ENCODE peak calls at places on chromosomes 1 and 21, in ten cellular contexts. B, Q, T, Z, H, G, O, M, C and W are unnamed samples.

GRCh38 chr1:100539836-100540536 is 2.0 kb downstream of the GPR88 start:
- ATAC-seq in Q (peak), G (peak), Z (peak), H (peak), B (peak), T (peak), C (peak), O (peak), M (no peak), W (peak)

GRCh38 chr1:18118078-18118477 is 10.5 kb downstream of the IGSF21 start:
- ATAC-seq in Q (no peak), O (peak), B (peak), C (no peak), G (no peak), T (peak), M (no peak), H (no peak), Z (no peak), W (no peak)

GRCh38 chr1:210541680-210542358 is 213.1 kb downstream of the HHAT start:
- ATAC-seq in Q (no peak), H (peak), B (no peak), O (no peak), M (no peak), C (no peak), T (no peak), G (no peak), Z (no peak), W (no peak)

GRCh38 chr1:152886090-152886489 is 8.0 kb downstream of the SMCP start:
- ATAC-seq in C (no peak), O (no peak), G (no peak), Z (peak), H (no peak), M (no peak), Q (no peak), T (no peak), B (no peak), W (no peak)

GRCh38 chr1:52055066-52055853 is at the start of gene TXNDC12:
- ATAC-seq in H (peak), Q (peak), M (peak), B (peak), T (peak), C (peak), Z (peak), G (peak), O (peak), W (peak)

GRCh38 chr1:199685369-199685768 is 342.1 kb upstream of the NR5A2 start:
- ATAC-seq in H (no peak), T (no peak), O (no peak), Z (no peak), G (no peak), M (peak), Q (peak), B (peak), C (no peak), W (peak)

GRCh38 chr1:15288173-15288926 is 41.3 kb downstream of the FHAD1 start:
- ATAC-seq in M (no peak), T (no peak), O (no peak), H (no peak), B (no peak), Q (no peak), C (no peak), G (no peak), Z (no peak), W (no peak)

GRCh38 chr1:28340221-28340974 is 11.6 kb downstream of the MED18 start:
- ATAC-seq in M (no peak), Q (no peak), C (peak), G (no peak), Z (no peak), O (no peak), H (no peak), B (no peak), T (no peak), W (peak)

GRCh38 chr21:38126677-38127271 is 130.0 kb upstream of the KCNJ15 start:
- ATAC-seq in M (peak), Z (peak), H (peak), O (peak), G (peak), B (peak), Q (peak), T (peak), C (peak), W (peak)

GRCh38 chr1:234321211-234321610 is 52.0 kb upstream of the COA6 start:
- ATAC-seq in O (no peak), M (no peak), G (no peak), T (no peak), Z (no peak), C (no peak), Q (no peak), B (no peak), H (no peak), W (no peak)

GRCh38 chr1:180623579-180624347 is 8.1 kb upstream of the XPR1 start:
- ATAC-seq in H (no peak), C (no peak), Z (no peak), M (no peak), Q (no peak), O (no peak), T (no peak), G (no peak), B (no peak), W (no peak)

GRCh38 chr1:54249798-54250497 is 50.0 kb downstream of the MRPL37 start:
- ATAC-seq in O (peak), G (no peak), C (no peak), Q (no peak), M (peak), T (peak), Z (peak), H (no peak), B (peak), W (no peak)

GRCh38 chr21:45328198-45329087 is 40.7 kb upstream of the POFUT2 start:
- ATAC-seq in B (no peak), Z (no peak), O (no peak), H (no peak), M (peak), T (no peak), Q (no peak), C (no peak), G (no peak), W (no peak)

GRCh38 chr1:36217667-36218066 is 6.6 kb upstream of the THRAP3 start:
- ATAC-seq in M (no peak), Z (no peak), O (peak), Q (peak), H (no peak), C (no peak), G (no peak), B (no peak), T (peak), W (peak)

GRCh38 chr1:190864013-190864610 is 386.4 kb upstream of the BRINP3 start:
- ATAC-seq in M (no peak), Z (no peak), C (no peak), B (no peak), Q (peak), H (no peak), O (no peak), T (no peak), G (no peak), W (peak)

GRCh38 chr1:205317311-205317917 is 4.1 kb downstream of the NUAK2 start:
- ATAC-seq in B (peak), O (peak), Z (no peak), M (peak), G (no peak), H (no peak), T (peak), C (no peak), Q (peak), W (no peak)

GRCh38 chr1:36096500-36097412 is 8.1 kb downstream of the ADPRS start:
- ATAC-seq in O (no peak), H (peak), G (no peak), C (no peak), B (no peak), T (no peak), Q (peak), Z (no peak), M (no peak), W (peak)

GRCh38 chr1:184507604-184508289 is 120.9 kb downstream of the C1orf21 start:
- ATAC-seq in C (no peak), B (peak), Q (no peak), Z (no peak), O (peak), M (no peak), T (no peak), H (no peak), G (no peak), W (no peak)

GRCh38 chr1:245807306-245807705 is 652.5 kb downstream of the KIF26B start:
- ATAC-seq in Z (no peak), Q (no peak), T (no peak), M (peak), H (no peak), G (peak), B (peak), O (no peak), C (no peak), W (no peak)

GRCh38 chr1:234125283-234125682 is 220.8 kb downstream of the SLC35F3 start:
- ATAC-seq in Q (peak), C (no peak), M (no peak), H (peak), B (peak), Z (no peak), T (no peak), G (peak), O (no peak), W (peak)

GRCh38 chr1:213244664-213245091 is 193.6 kb downstream of the RPS6KC1 start:
- ATAC-seq in M (no peak), C (no peak), G (no peak), H (no peak), Q (no peak), Z (no peak), T (no peak), O (no peak), B (peak), W (no peak)

GRCh38 chr21:44086636-44087425 is 20.4 kb upstream of the PWP2 start:
- ATAC-seq in C (no peak), T (no peak), H (no peak), Z (peak), G (no peak), O (peak), B (no peak), M (no peak), Q (no peak), W (peak)

GRCh38 chr1:152047607-152047953 is 10.8 kb upstream of the S100A11 start:
- ATAC-seq in H (peak), B (no peak), Z (peak), C (peak), O (peak), G (no peak), Q (peak), T (peak), M (peak), W (peak)

GRCh38 chr1:21168444-21168843 is 8.3 kb downstream of the EIF4G3 start:
- ATAC-seq in B (no peak), M (no peak), T (no peak), C (no peak), G (no peak), O (no peak), Z (no peak), Q (no peak), H (no peak), W (no peak)

GRCh38 chr1:89035080-89035479 is 12.4 kb upstream of the GBP3 start:
- ATAC-seq in Q (no peak), Z (no peak), H (peak), B (peak), C (peak), G (no peak), M (no peak), T (no peak), O (no peak), W (no peak)

GRCh38 chr1:185787238-185787637 is 53.0 kb downstream of the HMCN1 start:
- ATAC-seq in H (no peak), C (no peak), M (no peak), B (peak), O (no peak), T (no peak), Q (no peak), Z (peak), G (no peak), W (no peak)

GRCh38 chr21:27269646-27270045 is 302.8 kb upstream of the ADAMTS5 start:
- ATAC-seq in O (no peak), Q (peak), M (no peak), B (no peak), C (no peak), Z (no peak), G (no peak), H (no peak), T (peak), W (no peak)

GRCh38 chr1:173113015-173113741 is 62.4 kb upstream of the TNFSF18 start:
- ATAC-seq in M (no peak), Q (peak), G (no peak), H (peak), T (no peak), O (no peak), B (no peak), Z (no peak), C (no peak), W (peak)

GRCh38 chr21:28605138-28605537 is 387.5 kb downstream of the LTN1 start:
- ATAC-seq in Z (no peak), G (peak), T (peak), B (peak), O (no peak), H (peak), M (peak), Q (no peak), C (peak), W (peak)

GRCh38 chr21:45870851-45871615 is 110.5 kb upstream of the COL6A1 start:
- ATAC-seq in Q (no peak), Z (no peak), O (no peak), C (no peak), B (no peak), T (no peak), H (no peak), M (no peak), G (no peak), W (no peak)

GRCh38 chr1:36062321-36062720 is 21.6 kb upstream of the TEKT2 start:
- ATAC-seq in H (no peak), M (no peak), T (no peak), B (no peak), O (no peak), Z (no peak), C (no peak), Q (no peak), G (no peak), W (no peak)

GRCh38 chr1:111895017-111895416 is 94.5 kb downstream of the KCND3 start:
- ATAC-seq in C (no peak), T (no peak), B (no peak), Z (no peak), G (no peak), H (no peak), O (no peak), M (no peak), Q (no peak), W (no peak)

GRCh38 chr21:44484498-44485253 is 29.4 kb downstream of the LRRC3 start:
- ATAC-seq in O (no peak), Z (no peak), G (peak), M (no peak), T (no peak), Q (no peak), B (no peak), H (no peak), C (no peak), W (no peak)

GRCh38 chr21:25584833-25585232 is 22.4 kb downstream of the MRPL39 start:
- ATAC-seq in B (no peak), M (no peak), Q (no peak), T (no peak), G (no peak), O (no peak), Z (no peak), H (no peak), C (no peak), W (no peak)

GRCh38 chr1:89260042-89260441 is 12.6 kb downstream of the GBP5 start:
- ATAC-seq in H (peak), Q (no peak), B (no peak), G (no peak), Z (no peak), T (peak), C (peak), O (no peak), M (no peak), W (no peak)

GRCh38 chr1:8702121-8702520 is 115.3 kb downstream of the RERE start:
- ATAC-seq in Z (peak), G (no peak), C (no peak), O (no peak), H (no peak), T (no peak), Q (peak), B (peak), M (peak), W (peak)

GRCh38 chr1:214415131-214415530 is 134.2 kb downstream of the SMYD2 start:
- ATAC-seq in Q (no peak), H (no peak), C (no peak), B (no peak), G (no peak), Z (no peak), O (no peak), T (no peak), M (no peak), W (peak)

GRCh38 chr1:209560952-209561351 is 22.6 kb upstream of the CAMK1G start:
- ATAC-seq in O (no peak), Z (no peak), M (no peak), T (no peak), Q (no peak), C (no peak), G (no peak), B (no peak), H (no peak), W (no peak)